ENCODE peak calls at places on chromosomes 6 and 20, in five cellular contexts. P is mucosa of descending colon, J is A549, N is heart right ventricle, G is pancreas. E is an unnamed sample.

GRCh38 chr6:3752538-3753227 is 1.2 kb upstream of the PXDC1 start:
- DNase-seq in P (no peak), J (no peak), N (no peak), G (no peak), E (no peak)

GRCh38 chr6:119310486-119311036 is 39.0 kb downstream of the MAN1A1 start:
- DNase-seq in P (no peak), J (no peak), N (no peak), G (no peak), E (no peak)

GRCh38 chr6:168886306-168886854 is 367.3 kb downstream of the THBS2 start:
- DNase-seq in P (no peak), J (no peak), N (no peak), G (no peak), E (no peak)

GRCh38 chr20:41387433-41387832 is 20.8 kb upstream of the EMILIN3 start:
- DNase-seq in P (no peak), J (no peak), N (no peak), G (no peak), E (no peak)

GRCh38 chr6:162026843-162027242 is 700.7 kb downstream of the PRKN start:
- DNase-seq in P (no peak), J (no peak), N (no peak), G (no peak), E (no peak)

GRCh38 chr6:47690791-47691190 is 7.6 kb upstream of the ADGRF4 start:
- DNase-seq in P (no peak), J (no peak), N (no peak), G (no peak), E (no peak)

GRCh38 chr6:156599977-156600647 is 177.1 kb upstream of the ARID1B start:
- DNase-seq in P (no peak), J (no peak), N (no peak), G (no peak), E (no peak)

GRCh38 chr6:53439556-53439955 is 90.8 kb upstream of the ELOVL5 start:
- DNase-seq in P (no peak), J (no peak), N (no peak), G (no peak), E (no peak)

GRCh38 chr6:56821005-56821432 is 133.9 kb upstream of the BEND6 start:
- DNase-seq in P (no peak), J (no peak), N (no peak), G (no peak), E (no peak)

GRCh38 chr20:57851786-57852185 is 142.0 kb upstream of the PMEPA1 start:
- DNase-seq in P (no peak), J (no peak), N (no peak), G (no peak), E (no peak)

GRCh38 chr6:7593234-7593633 is 3.2 kb downstream of the SNRNP48 start:
- DNase-seq in P (no peak), J (no peak), N (no peak), G (no peak), E (no peak)

GRCh38 chr6:85453490-85453889 is 3.6 kb downstream of the NT5E start:
- DNase-seq in P (no peak), J (no peak), N (no peak), G (no peak), E (no peak)
- H3K4me3 ChIP-seq in P (no peak), J (no peak), N (no peak), G (no peak), E (no peak)

DNA sequence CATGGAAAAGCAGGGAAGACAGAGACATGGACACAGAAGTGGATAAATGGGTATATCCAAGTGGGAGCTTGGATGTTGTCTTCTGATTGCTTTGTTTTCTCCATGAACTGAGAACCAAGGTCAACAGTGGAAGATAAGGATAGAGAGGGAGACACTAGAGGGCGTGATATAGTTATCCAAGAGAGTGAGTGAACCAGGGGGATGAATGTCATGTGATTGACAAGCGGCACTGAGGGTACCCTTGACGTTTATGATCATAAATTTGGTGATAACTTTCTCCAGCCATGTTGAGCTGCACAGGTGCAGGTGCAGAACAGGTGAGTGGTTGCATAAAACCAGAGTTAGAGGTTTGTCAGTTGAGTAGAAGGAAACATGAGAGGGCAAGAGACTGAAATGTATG is 20.7 kb downstream of the EBF4 start:
- DNase-seq in P (no peak), J (peak), N (no peak), G (no peak), E (no peak)
- TF ChIP-seq CTCF in P (no peak), J (peak), N (no peak), G (no peak), E (peak)

DNA sequence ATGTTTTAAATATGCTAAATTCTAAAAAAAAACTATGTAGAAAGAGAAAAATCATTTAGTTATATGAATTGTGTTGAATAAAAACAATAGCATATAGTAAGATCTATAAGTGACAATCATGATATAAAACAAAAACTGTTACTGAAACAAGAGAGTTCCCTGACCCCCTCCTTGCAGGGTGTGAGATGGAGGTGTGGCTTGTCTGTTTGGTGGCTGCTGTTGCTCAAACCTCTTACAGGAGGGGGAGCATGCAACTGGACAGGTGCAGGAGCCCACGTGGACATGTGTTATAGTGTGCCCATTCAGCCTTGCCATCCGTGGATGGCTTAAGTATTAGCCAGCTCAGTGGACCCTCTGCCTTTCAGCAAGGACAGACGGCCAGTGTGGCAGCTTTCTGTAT is 206.7 kb downstream of the MOXD1 start:
- DNase-seq in P (no peak), J (no peak), N (no peak), G (no peak), E (no peak)
- H3K4me3 ChIP-seq in P (no peak), J (no peak), N (no peak), G (no peak), E (no peak)

GRCh38 chr6:160254467-160255312 is 3.9 kb downstream of the SLC22A2 start:
- DNase-seq in P (peak), J (peak), N (no peak), G (peak), E (no peak)
- TF ChIP-seq CTCF in P (no peak), J (no peak), N (no peak), G (no peak), E (no peak)

DNA sequence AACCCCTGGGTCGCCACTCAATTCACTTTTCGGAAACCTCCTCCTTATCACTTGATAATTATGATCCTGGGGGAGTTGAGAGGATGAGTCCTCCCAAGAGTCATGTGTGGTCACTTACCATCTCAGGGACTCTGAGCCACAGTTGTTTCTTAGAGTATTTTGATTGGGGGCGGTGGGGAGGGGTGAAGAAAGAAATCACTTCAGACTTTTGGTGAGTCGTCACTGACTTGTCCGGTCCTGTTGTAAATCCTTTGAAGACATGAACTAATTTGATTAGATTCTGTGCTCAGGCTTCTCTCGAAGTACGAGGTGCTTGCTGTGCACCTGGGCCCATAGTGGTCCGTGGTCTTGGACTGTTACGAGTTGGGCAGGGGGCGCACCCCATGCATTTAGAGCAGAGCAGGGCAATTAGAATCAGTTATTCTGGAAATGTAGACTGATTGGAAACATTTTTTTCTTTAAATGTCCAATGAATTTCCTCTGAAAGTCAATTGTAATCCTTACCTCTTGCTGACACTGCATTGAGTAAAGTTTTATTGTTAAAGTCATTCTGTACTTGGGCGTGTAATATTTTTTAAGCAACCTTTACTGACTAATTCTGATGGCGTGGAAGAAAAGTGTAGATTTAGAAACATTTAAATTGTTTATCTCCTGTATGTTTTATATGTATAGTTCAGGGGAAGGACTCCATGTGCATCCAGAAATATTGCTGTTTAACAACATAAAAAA is 173.4 kb downstream of the SLC16A10 start:
- DNase-seq in P (no peak), J (no peak), N (no peak), G (no peak), E (no peak)
- H3K4me3 ChIP-seq in P (no peak), J (no peak), N (no peak), G (no peak), E (no peak)

GRCh38 chr6:40714576-40715500 is 127.7 kb upstream of the LRFN2 start:
- DNase-seq in P (peak), J (peak), N (no peak), G (peak), E (peak)

GRCh38 chr6:40710626-40711354 is 123.6 kb upstream of the LRFN2 start:
- DNase-seq in P (no peak), J (no peak), N (no peak), G (no peak), E (no peak)

GRCh38 chr6:40714143-40714542 is 127.0 kb upstream of the LRFN2 start:
- DNase-seq in P (no peak), J (no peak), N (no peak), G (no peak), E (no peak)

GRCh38 chr6:40715501-40716403 is 128.6 kb upstream of the LRFN2 start:
- DNase-seq in P (peak), J (no peak), N (no peak), G (no peak), E (no peak)

DNA sequence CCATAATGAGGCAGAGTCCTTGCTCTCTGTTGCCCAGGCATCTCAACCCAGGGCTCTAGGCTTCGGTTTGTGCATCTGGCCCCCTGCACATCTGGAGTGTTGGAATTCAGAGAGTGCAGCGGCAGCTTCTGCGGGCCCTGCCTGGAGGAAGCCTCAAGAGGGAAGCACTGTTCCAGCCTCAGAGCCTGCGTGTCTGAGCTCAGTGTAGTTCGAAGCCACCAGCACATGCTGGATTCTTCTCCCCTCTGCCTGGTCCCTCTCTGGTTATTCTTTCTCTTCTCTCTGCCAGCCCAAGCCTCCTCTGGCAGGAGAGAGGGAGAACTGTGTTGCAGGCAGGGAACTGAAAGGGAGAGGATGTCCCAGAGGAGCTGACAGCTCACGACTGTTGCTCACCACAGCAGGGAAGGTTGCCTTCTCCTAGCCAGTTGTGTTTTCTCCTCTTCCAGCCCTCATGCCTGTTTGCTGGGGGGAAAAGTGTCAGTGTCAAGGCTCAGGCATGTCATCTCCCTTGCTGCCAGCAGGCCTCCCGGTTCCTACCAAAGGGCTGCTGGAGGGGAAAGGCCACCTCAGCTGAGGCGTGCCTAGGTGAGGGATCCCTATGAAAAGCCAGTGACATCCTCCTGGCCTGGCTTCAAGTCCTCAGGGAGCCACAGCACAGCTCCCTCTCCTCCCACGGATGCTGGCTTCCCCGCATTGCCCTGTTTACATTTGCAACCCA is 126.0 kb upstream of the LRFN2 start:
- DNase-seq in P (no peak), J (no peak), N (no peak), G (no peak), E (no peak)
- TF ChIP-seq CTCF in P (no peak), J (no peak), N (no peak), G (no peak), E (no peak)

GRCh38 chr6:125434760-125435159 is 133.0 kb upstream of the HDDC2 start:
- DNase-seq in P (no peak), J (no peak), N (no peak), G (no peak), E (no peak)

GRCh38 chr6:125432014-125432413 is 130.2 kb upstream of the HDDC2 start:
- DNase-seq in P (no peak), J (no peak), N (no peak), G (no peak), E (no peak)

DNA sequence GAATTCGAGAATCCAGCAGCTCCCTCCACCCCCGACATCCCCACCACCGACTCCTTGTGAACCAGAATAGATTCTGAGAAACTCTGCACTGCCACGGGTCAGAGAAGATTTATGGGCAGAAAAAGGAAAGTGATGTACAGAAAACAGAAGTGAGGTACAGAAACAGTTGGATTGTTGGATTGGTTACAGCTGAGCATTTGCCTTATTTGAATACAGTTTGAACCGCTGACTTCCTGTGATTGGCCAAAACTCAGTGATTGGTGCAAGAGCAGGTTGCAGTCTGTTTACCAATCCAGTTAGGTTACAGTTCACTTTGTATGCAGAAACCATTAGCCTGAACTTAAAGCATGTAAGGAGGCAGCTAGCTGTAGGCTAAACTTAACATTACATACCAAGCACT is 131.2 kb upstream of the HDDC2 start:
- DNase-seq in P (no peak), J (no peak), N (no peak), G (no peak), E (no peak)
- H3K4me3 ChIP-seq in P (no peak), J (no peak), N (no peak), G (no peak), E (no peak)

GRCh38 chr20:49029203-49029602 is 16.9 kb upstream of the CSE1L start:
- DNase-seq in P (no peak), J (no peak), N (no peak), G (no peak), E (no peak)

GRCh38 chr20:49032455-49032854 is 13.7 kb upstream of the CSE1L start:
- DNase-seq in P (no peak), J (no peak), N (no peak), G (no peak), E (no peak)

GRCh38 chr20:49030954-49031619 is 15.0 kb upstream of the CSE1L start:
- DNase-seq in P (no peak), J (no peak), N (no peak), G (no peak), E (no peak)

GRCh38 chr20:49024220-49024619 is 21.9 kb upstream of the CSE1L start:
- DNase-seq in P (no peak), J (no peak), N (no peak), G (no peak), E (no peak)

DNA sequence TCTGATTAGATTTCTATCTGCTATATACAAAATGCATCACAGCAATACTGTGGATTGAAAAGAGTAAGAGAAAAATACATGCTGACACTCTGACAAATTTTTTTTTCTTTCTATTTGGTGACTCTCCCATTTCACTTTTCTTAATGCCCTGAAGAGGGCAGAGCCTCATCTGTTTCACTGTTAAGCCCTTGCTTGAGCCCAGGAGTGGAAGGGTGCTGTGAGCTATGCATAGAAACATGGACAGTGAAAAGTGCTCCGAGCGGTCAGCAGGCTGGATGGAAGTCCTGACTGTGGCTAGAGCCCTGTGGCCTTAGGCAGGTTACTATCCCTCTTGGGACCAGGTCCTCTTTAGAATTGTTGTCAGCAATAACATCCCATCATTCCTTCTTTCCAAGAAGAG is 17.4 kb upstream of the CSE1L start:
- DNase-seq in P (no peak), J (peak), N (no peak), G (no peak), E (no peak)
- TF ChIP-seq CTCF in P (no peak), J (peak), N (peak), G (no peak), E (peak)